ENCODE peak calls at places on chromosomes 6 and 20, in six cellular contexts. B is H1, J is H9, W is IMR-90, N is neuronal stem cell, O is mesenchymal stem cell. P is an unnamed sample. For H3K27me3, the result is how much of the 10 kb centered on the place peaks cover.

GRCh38 chr6:29597184-29597583 is 12.3 kb downstream of the OR2H2 start:
- DNase-seq in B (no peak), J (no peak), W (peak), N (no peak), O (no peak), P (no peak)

GRCh38 chr20:24066075-24066700 is 77.6 kb upstream of the GGTLC1 start:
- DNase-seq in B (no peak), J (no peak), W (no peak), N (no peak), O (no peak), P (no peak)

GRCh38 chr6:108187519-108187918 is 21.7 kb downstream of the NR2E1 start:
- DNase-seq in B (no peak), J (no peak), W (no peak), N (no peak), O (no peak), P (no peak)

GRCh38 chr6:55469829-55470438 is 109.1 kb downstream of the HMGCLL1 start:
- DNase-seq in B (no peak), J (no peak), W (no peak), N (no peak), O (no peak), P (no peak)

GRCh38 chr6:16623029-16623653 is 138.1 kb downstream of the ATXN1 start:
- DNase-seq in B (no peak), J (no peak), W (peak), N (no peak), O (peak), P (no peak)

GRCh38 chr20:29297411-29298270 is 1959.8 kb upstream of the DEFB115 start:
- DNase-seq in B (no peak), J (no peak), W (no peak), N (no peak), O (no peak), P (no peak)

GRCh38 chr6:30568245-30568644 is 3.0 kb upstream of the ABCF1 start:
- DNase-seq in B (no peak), J (no peak), W (no peak), N (no peak), O (no peak), P (no peak)

GRCh38 chr6:112571486-112571885 is 224.4 kb downstream of the RFPL4B start:
- DNase-seq in B (no peak), J (no peak), W (peak), N (no peak), O (no peak), P (no peak)

GRCh38 chr20:33963756-33964155 is 30.0 kb upstream of the RALY start:
- DNase-seq in B (no peak), J (no peak), W (no peak), N (no peak), O (no peak), P (no peak)

GRCh38 chr6:34529665-34530327 is 26.3 kb downstream of the SPDEF start:
- DNase-seq in B (no peak), J (no peak), W (no peak), N (no peak), O (no peak), P (no peak)

GRCh38 chr6:30836431-30836866 is 47.9 kb upstream of the DDR1 start:
- DNase-seq in B (no peak), J (no peak), W (peak), N (no peak), O (no peak), P (peak)

GRCh38 chr20:62123450-62124118 is 1.3 kb downstream of the LSM14B start:
- DNase-seq in B (no peak), J (no peak), W (peak), N (no peak), O (peak), P (peak)

GRCh38 chr6:99178168-99178567 is 171.3 kb downstream of the FAXC start:
- DNase-seq in B (no peak), J (no peak), W (no peak), N (no peak), O (no peak), P (peak)

GRCh38 chr6:166952567-166953464 is 3.5 kb downstream of the RNASET2 start:
- DNase-seq in B (no peak), J (no peak), W (no peak), N (no peak), O (no peak), P (no peak)

GRCh38 chr6:113823916-113824315 is 33.2 kb upstream of the MARCKS start:
- DNase-seq in B (no peak), J (no peak), W (no peak), N (no peak), O (no peak), P (no peak)

GRCh38 chr6:49892280-49892679 is 25.9 kb upstream of the CRISP1 start:
- DNase-seq in B (no peak), J (peak), W (no peak), N (no peak), O (no peak), P (no peak)

GRCh38 chr6:40819182-40819834 is 219.7 kb downstream of the UNC5CL start:
- DNase-seq in B (no peak), J (no peak), W (no peak), N (no peak), O (no peak), P (no peak)

GRCh38 chr6:156848533-156848932 is 71.4 kb downstream of the ARID1B start:
- DNase-seq in B (no peak), J (no peak), W (no peak), N (no peak), O (peak), P (no peak)

GRCh38 chr6:150448221-150448620 is 79.4 kb downstream of the IYD start:
- DNase-seq in B (no peak), J (no peak), W (no peak), N (no peak), O (no peak), P (no peak)

GRCh38 chr20:62370115-62370806 is 3.1 kb upstream of the LAMA5 start:
- DNase-seq in B (no peak), J (no peak), W (peak), N (no peak), O (peak), P (peak)

GRCh38 chr20:51802170-51802745 is at the start of gene SALL4:
- DNase-seq in B (peak), J (peak), W (no peak), N (peak), O (peak), P (no peak)

GRCh38 chr6:12012231-12012565 is at the start of gene HIVEP1:
- DNase-seq in B (no peak), J (no peak), W (no peak), N (peak), O (no peak), P (no peak)

GRCh38 chr6:146925846-146926245 is 278.4 kb upstream of the STXBP5 start:
- DNase-seq in B (no peak), J (no peak), W (no peak), N (no peak), O (no peak), P (peak)

GRCh38 chr6:156778615-156779205 is 1.5 kb downstream of the ARID1B start:
- DNase-seq in B (peak), J (peak), W (no peak), N (peak), O (peak), P (peak)

GRCh38 chr20:30168800-30169138 is 1088.7 kb upstream of the DEFB115 start:
- DNase-seq in B (no peak), J (no peak), W (no peak), N (no peak), O (no peak), P (no peak)

GRCh38 chr20:33687370-33687915 is 1.3 kb upstream of the E2F1 start:
- DNase-seq in B (no peak), J (no peak), W (no peak), N (no peak), O (peak), P (no peak)

GRCh38 chr6:160348552-160349441 is 619 bp downstream of the SLC22A3 start:
- DNase-seq in B (peak), J (peak), W (no peak), N (peak), O (peak), P (peak)

GRCh38 chr6:158784505-158784904 is 34.7 kb downstream of the EZR start:
- DNase-seq in B (no peak), J (no peak), W (peak), N (no peak), O (no peak), P (no peak)

GRCh38 chr20:50568549-50568942 is 58.4 kb downstream of the PTPN1 start:
- DNase-seq in B (no peak), J (peak), W (no peak), N (no peak), O (no peak), P (no peak)

GRCh38 chr6:132132420-132132819 is 181.2 kb upstream of the CCN2 start:
- DNase-seq in B (no peak), J (no peak), W (peak), N (no peak), O (peak), P (peak)

GRCh38 chr6:151257984-151258445 is 18.2 kb downstream of the AKAP12 start:
- DNase-seq in B (no peak), J (no peak), W (peak), N (no peak), O (peak), P (no peak)

GRCh38 chr6:2852921-2853322 is 11.3 kb upstream of the SERPINB1 start:
- DNase-seq in B (no peak), J (no peak), W (no peak), N (no peak), O (no peak), P (no peak)

GRCh38 chr6:41939848-41940758 is 1.5 kb downstream of the CCND3 start:
- DNase-seq in B (peak), J (peak), W (peak), N (no peak), O (peak), P (peak)

GRCh38 chr6:11133281-11133680 is 21.8 kb upstream of the ERVFRD-1 start:
- DNase-seq in B (no peak), J (no peak), W (no peak), N (no peak), O (no peak), P (no peak)

GRCh38 chr20:25389381-25389857 is 1.2 kb downstream of the ABHD12 start:
- DNase-seq in B (no peak), J (no peak), W (peak), N (no peak), O (peak), P (peak)

GRCh38 chr6:158232445-158233213 is 64.5 kb downstream of the GTF2H5 start:
- DNase-seq in B (peak), J (peak), W (peak), N (peak), O (peak), P (peak)

GRCh38 chr20:62874745-62875344 is 13.2 kb upstream of the TCFL5 start:
- DNase-seq in B (no peak), J (no peak), W (no peak), N (no peak), O (peak), P (no peak)

GRCh38 chr6:53790886-53791285 is 3.9 kb upstream of the LRRC1 start:
- DNase-seq in B (no peak), J (no peak), W (peak), N (no peak), O (no peak), P (no peak)

DNA sequence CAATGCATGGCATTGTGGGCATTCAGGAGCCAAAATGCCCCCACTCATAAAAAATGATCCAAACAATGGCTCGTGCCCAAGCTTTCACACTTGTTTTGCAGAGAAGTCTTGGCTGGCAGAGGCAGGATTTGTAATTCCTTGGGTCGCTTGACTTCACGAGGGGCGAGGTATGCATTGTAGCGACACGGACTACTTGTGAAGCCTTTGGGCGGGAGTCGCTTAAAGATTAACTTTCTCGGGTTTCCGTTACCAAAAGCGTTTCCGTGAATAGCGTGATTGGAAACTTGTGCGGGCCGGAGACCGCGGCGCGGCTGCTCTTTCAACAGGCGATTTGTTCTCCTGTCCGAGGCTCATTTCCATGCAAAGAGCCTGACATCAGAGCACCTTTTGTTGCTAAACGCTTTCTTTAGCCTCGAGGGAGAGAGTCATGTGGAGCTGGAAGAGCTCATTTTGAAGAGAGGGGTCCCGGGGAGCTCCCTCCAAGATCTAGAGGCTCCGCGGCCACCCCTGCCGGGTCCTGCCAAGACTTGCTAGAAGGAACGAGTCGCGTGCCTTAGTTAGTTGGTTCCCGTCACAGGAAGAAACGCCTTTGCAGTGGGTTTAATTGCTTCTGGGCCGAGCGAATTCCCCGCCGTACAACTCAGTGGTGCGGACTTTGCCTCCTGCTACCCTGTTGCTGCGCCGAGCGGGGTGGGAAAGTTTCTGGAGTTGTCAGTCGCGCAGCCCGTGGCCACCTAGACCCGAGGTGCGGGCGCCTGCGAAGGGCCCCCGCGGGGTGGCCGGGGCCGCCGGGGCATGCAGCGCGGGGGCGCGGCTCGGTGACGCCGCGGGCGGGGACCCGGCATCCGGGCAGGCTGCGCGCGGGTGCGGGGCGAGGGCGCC is at the start of gene SASH1:
- DNase-seq in B (peak), J (peak), W (peak), N (peak), O (peak), P (peak)
- H4K8ac ChIP-seq in B (peak), J (peak), W (peak), N (no peak), O (peak), P (peak)

GRCh38 chr20:38402089-38402488 is 33.0 kb downstream of the SNHG17 start:
- DNase-seq in B (no peak), J (no peak), W (no peak), N (no peak), O (no peak), P (no peak)
- H3K14ac ChIP-seq in B (no peak), J (no peak), W (no peak), N (no peak), O (no peak), P (no peak)

GRCh38 chr20:38186788-38187221 is 21.7 kb upstream of the TGM2 start:
- DNase-seq in B (no peak), J (no peak), W (peak), N (no peak), O (no peak), P (no peak)
- H3K27me3 ChIP-seq in B (under half), J (under half), W (under half), N (under half), O (under half), P (under half)

DNA sequence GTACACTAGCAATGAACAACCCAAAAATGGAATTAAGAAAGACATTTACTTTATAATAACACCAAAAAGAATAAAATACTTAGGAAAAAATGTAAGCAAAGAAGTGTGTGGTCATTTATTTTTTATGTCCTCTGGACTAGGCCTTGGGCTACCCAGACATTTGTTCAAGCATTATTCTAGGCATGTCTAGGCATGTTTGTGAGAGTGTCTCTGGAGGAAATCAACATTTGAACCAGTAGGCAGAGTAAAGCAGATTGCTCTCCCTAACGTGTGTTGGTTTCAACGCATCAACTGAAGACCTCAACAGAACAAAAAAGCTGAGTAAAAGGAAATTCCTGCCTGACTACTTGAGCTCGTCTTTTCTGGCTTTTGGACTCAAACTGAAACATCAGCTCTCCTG is 84.5 kb downstream of the ANKEF1 start:
- DNase-seq in B (no peak), J (no peak), W (no peak), N (no peak), O (no peak), P (no peak)
- H4K8ac ChIP-seq in B (no peak), J (no peak), W (peak), N (no peak), O (no peak), P (no peak)

GRCh38 chr6:137970368-137970767 is 103.3 kb downstream of the TNFAIP3 start:
- DNase-seq in B (no peak), J (no peak), W (no peak), N (no peak), O (no peak), P (no peak)

GRCh38 chr6:137969874-137970273 is 102.8 kb downstream of the TNFAIP3 start:
- DNase-seq in B (no peak), J (no peak), W (no peak), N (no peak), O (no peak), P (no peak)

GRCh38 chr6:137968901-137969300 is 101.8 kb downstream of the TNFAIP3 start:
- DNase-seq in B (no peak), J (no peak), W (no peak), N (no peak), O (no peak), P (no peak)

GRCh38 chr6:137968468-137968804 is 101.4 kb downstream of the TNFAIP3 start:
- DNase-seq in B (no peak), J (no peak), W (no peak), N (no peak), O (no peak), P (no peak)

GRCh38 chr6:137967689-137968467 is 100.8 kb downstream of the TNFAIP3 start:
- DNase-seq in B (no peak), J (no peak), W (no peak), N (no peak), O (no peak), P (no peak)
- H3K14ac ChIP-seq in B (no peak), J (no peak), W (no peak), N (no peak), O (no peak), P (peak)

P was measured in trophoblast cell.